ENCODE peak calls at places on chromosomes 1 and 21, in ten cellular contexts. V is memory B cell; L is AG10803; R is naive thymus-derived CD8-positive, alpha-beta T cell; P is CD4-positive, alpha-beta T cell; T is Calu3; F is tibial artery; Y is stimulated activated CD4-positive, alpha-beta T cell treated with anti-CD3 and anti-CD28 coated beads, Interleukin-12 subunit alpha, Interleukin-12 subunit beta, amount 100 ng/mL, for 4 hours; K is NCI-H2107; U is thoracic aorta. A is an unnamed sample.

GRCh38 chr1:181190362-181191035 is 102.0 kb downstream of the IER5 start:
- DNase-seq in V (no peak), L (no peak), R (no peak), P (no peak), T (peak; percentile 18), F (no peak), Y (no peak), K (no peak), U (no peak), A (no peak)

GRCh38 chr1:244010191-244010590 is 40.9 kb upstream of the ZBTB18 start:
- DNase-seq in V (no peak), L (no peak), R (peak; percentile 3), P (no peak), T (peak; percentile 26), F (no peak), Y (peak; percentile 22), K (no peak), U (no peak), A (no peak)

GRCh38 chr1:62601412-62601971 is 4.2 kb downstream of the ANGPTL3 start:
- DNase-seq in V (no peak), L (no peak), R (no peak), P (no peak), T (no peak), F (no peak), Y (no peak), K (no peak), U (no peak), A (no peak)

GRCh38 chr1:235160395-235160964 is 570 bp downstream of the RBM34 start:
- DNase-seq in V (no peak), L (peak; percentile 70), R (peak; percentile 53), P (no peak), T (no peak), F (no peak), Y (no peak), K (peak; percentile 43), U (no peak), A (no peak)

GRCh38 chr1:238108417-238108816 is 217.7 kb upstream of the ZP4 start:
- DNase-seq in V (no peak), L (no peak), R (no peak), P (no peak), T (no peak), F (no peak), Y (no peak), K (no peak), U (no peak), A (no peak)

GRCh38 chr1:161737625-161738024 is 12.0 kb upstream of the DUSP12 start:
- DNase-seq in V (no peak), L (no peak), R (no peak), P (no peak), T (no peak), F (no peak), Y (no peak), K (peak; percentile 35), U (no peak), A (no peak)

GRCh38 chr1:98304888-98305287 is 356.6 kb upstream of the SNX7 start:
- DNase-seq in V (no peak), L (peak; percentile 6), R (no peak), P (no peak), T (no peak), F (no peak), Y (no peak), K (no peak), U (no peak), A (no peak)

GRCh38 chr1:52402860-52403240 is 1.4 kb downstream of the ORC1 start:
- DNase-seq in V (no peak), L (no peak), R (no peak), P (no peak), T (no peak), F (no peak), Y (no peak), K (no peak), U (no peak), A (no peak)

GRCh38 chr1:85992756-85993155 is 163.8 kb downstream of the COL24A1 start:
- DNase-seq in V (no peak), L (peak; percentile 63), R (no peak), P (no peak), T (no peak), F (no peak), Y (no peak), K (no peak), U (no peak), A (no peak)

GRCh38 chr21:34834307-34834706 is 165.5 kb downstream of the CLIC6 start:
- DNase-seq in V (no peak), L (no peak), R (no peak), P (no peak), T (no peak), F (no peak), Y (no peak), K (no peak), U (no peak), A (no peak)

GRCh38 chr1:41876533-41877445 is 41.9 kb downstream of the HIVEP3 start:
- DNase-seq in V (no peak), L (peak; percentile 62), R (no peak), P (no peak), T (no peak), F (no peak), Y (no peak), K (no peak), U (no peak), A (no peak)

GRCh38 chr1:168110896-168111545 is 25.7 kb downstream of the GPR161 start:
- DNase-seq in V (no peak), L (peak; percentile 8), R (no peak), P (no peak), T (no peak), F (no peak), Y (no peak), K (no peak), U (no peak), A (no peak)

GRCh38 chr21:36700295-36700960 is 1.5 kb downstream of the SIM2 start:
- DNase-seq in V (no peak), L (no peak), R (no peak), P (no peak), T (peak; percentile 31), F (no peak), Y (no peak), K (no peak), U (no peak), A (no peak)

GRCh38 chr1:100130552-100131077 is 2.1 kb downstream of the SASS6 start:
- DNase-seq in V (no peak), L (peak; percentile 19), R (no peak), P (no peak), T (no peak), F (no peak), Y (no peak), K (no peak), U (no peak), A (no peak)

GRCh38 chr1:110538082-110538481 is 19.1 kb upstream of the KCNA10 start:
- DNase-seq in V (no peak), L (no peak), R (no peak), P (no peak), T (no peak), F (peak; percentile 19), Y (no peak), K (peak; percentile 24), U (no peak), A (no peak)

GRCh38 chr1:92858564-92859399 is 26.9 kb downstream of the RPL5 start:
- DNase-seq in V (peak; percentile 80), L (peak; percentile 82), R (peak; percentile 62), P (peak; percentile 38), T (peak; percentile 57), F (no peak), Y (no peak), K (peak; percentile 71), U (peak; percentile 12), A (no peak)

GRCh38 chr1:109777436-109777835 is 13.7 kb upstream of the EPS8L3 start:
- DNase-seq in V (no peak), L (no peak), R (no peak), P (no peak), T (no peak), F (peak; percentile 57), Y (no peak), K (no peak), U (no peak), A (no peak)

GRCh38 chr1:207081106-207081505 is 7.6 kb upstream of the C4BPB start:
- DNase-seq in V (no peak), L (no peak), R (no peak), P (no peak), T (no peak), F (no peak), Y (no peak), K (no peak), U (no peak), A (no peak)

GRCh38 chr1:94250341-94250740 is 13.0 kb upstream of the ARHGAP29 start:
- DNase-seq in V (no peak), L (no peak), R (no peak), P (no peak), T (peak; percentile 50), F (no peak), Y (no peak), K (no peak), U (no peak), A (no peak)